ENCODE peak calls at places on chromosomes 1 and 21, in eight cellular contexts. Z, W, S, P, D, B, Y and J are unnamed samples.

GRCh38 chr1:218350909-218351616 is 5.9 kb downstream of the TGFB2 start:
- DNase-seq in B (no peak), P (no peak), Y (peak), S (no peak), W (peak), D (no peak), Z (no peak), J (no peak)

GRCh38 chr1:94301186-94301585 is 63.8 kb upstream of the ARHGAP29 start:
- DNase-seq in W (no peak), Y (no peak), P (no peak), B (no peak), Z (no peak), D (no peak), S (no peak), J (no peak)

GRCh38 chr1:1305300-1306069 is 2.2 kb downstream of the ACAP3 start:
- DNase-seq in B (no peak), W (peak), Y (peak), D (peak), P (no peak), Z (no peak), S (peak), J (peak)

GRCh38 chr1:165376041-165376810 is 19.7 kb upstream of the LMX1A start:
- DNase-seq in D (no peak), P (peak), S (no peak), B (peak), W (peak), Z (peak), Y (no peak), J (peak)

GRCh38 chr1:235567812-235568444 is 63.7 kb upstream of the B3GALNT2 start:
- DNase-seq in W (no peak), B (no peak), Y (no peak), P (no peak), S (peak), Z (no peak), D (no peak), J (no peak)

GRCh38 chr1:201544710-201545109 is 5.8 kb downstream of the NAV1 start:
- DNase-seq in Z (no peak), W (no peak), S (no peak), Y (no peak), P (no peak), B (no peak), D (no peak), J (no peak)

GRCh38 chr1:110243581-110243980 is 33.5 kb downstream of the KCNC4 start:
- DNase-seq in W (no peak), S (no peak), P (no peak), B (no peak), Y (no peak), Z (no peak), D (no peak), J (no peak)

GRCh38 chr1:183804916-183805734 is at the start of gene RGL1:
- DNase-seq in D (no peak), B (no peak), Z (peak), S (peak), P (peak), W (peak), Y (no peak), J (peak)

GRCh38 chr1:53661496-53661895 is 77.5 kb downstream of the GLIS1 start:
- DNase-seq in W (no peak), D (no peak), Z (no peak), S (no peak), Y (no peak), B (no peak), P (no peak), J (no peak)

GRCh38 chr21:34545079-34545884 is 33.3 kb upstream of the KCNE1 start:
- DNase-seq in W (peak), D (no peak), Y (no peak), S (no peak), P (no peak), Z (peak), B (no peak), J (no peak)

GRCh38 chr1:1040004-1040991 is 20.4 kb downstream of the AGRN start:
- DNase-seq in W (peak), S (peak), Y (no peak), Z (peak), D (peak), P (peak), B (peak), J (peak)

GRCh38 chr1:38733761-38734160 is 125.8 kb downstream of the RRAGC start:
- DNase-seq in W (no peak), Z (no peak), Y (no peak), D (no peak), B (no peak), P (no peak), S (no peak), J (no peak)

GRCh38 chr1:230825061-230825803 is 43.1 kb downstream of the C1orf198 start:
- DNase-seq in D (no peak), S (no peak), Y (peak), B (no peak), P (no peak), Z (no peak), W (peak), J (no peak)

GRCh38 chr1:162498442-162498785 is 796 bp downstream of the UHMK1 start:
- DNase-seq in Y (no peak), D (no peak), Z (no peak), S (no peak), B (no peak), W (no peak), P (no peak), J (no peak)

GRCh38 chr1:234509457-234510328 is 30.7 kb upstream of the TARBP1 start:
- DNase-seq in P (no peak), Y (no peak), W (peak), Z (no peak), S (no peak), D (no peak), B (no peak), J (peak)

GRCh38 chr21:25862596-25862995 is 127.8 kb downstream of the GABPA start:
- DNase-seq in B (no peak), D (no peak), W (peak), Z (peak), S (peak), P (no peak), Y (peak), J (no peak)

GRCh38 chr1:26677306-26678115 is 18.3 kb upstream of the ARID1A start:
- DNase-seq in Y (peak), W (peak), B (peak), P (peak), Z (peak), D (no peak), S (peak), J (peak)

GRCh38 chr1:208318150-208318734 is 74.1 kb upstream of the PLXNA2 start:
- DNase-seq in Y (no peak), P (no peak), B (no peak), S (no peak), D (no peak), W (no peak), Z (no peak), J (no peak)

GRCh38 chr1:13700521-13701273 is 709 bp downstream of the PRDM2 start:
- DNase-seq in P (peak), B (no peak), Y (no peak), W (no peak), D (peak), Z (peak), S (peak), J (peak)

GRCh38 chr1:235513495-235514366 is 9.5 kb upstream of the B3GALNT2 start:
- DNase-seq in Y (peak), W (peak), Z (peak), D (no peak), P (peak), S (peak), B (peak), J (peak)

GRCh38 chr1:15430787-15431570 is 7.3 kb upstream of the CTRC start:
- DNase-seq in D (peak), S (peak), Y (no peak), W (peak), B (no peak), P (peak), Z (peak), J (peak)

GRCh38 chr1:35281565-35281964 is 13.1 kb downstream of the ZMYM4 start:
- DNase-seq in Z (no peak), P (no peak), B (no peak), Y (no peak), S (no peak), W (no peak), D (no peak), J (no peak)

GRCh38 chr1:111736548-111737215 is 2.5 kb downstream of the INKA2 start:
- DNase-seq in D (no peak), W (no peak), B (peak), Y (no peak), Z (no peak), P (no peak), S (no peak), J (no peak)

GRCh38 chr1:36183309-36183856 is 27.4 kb downstream of the MAP7D1 start:
- DNase-seq in Y (no peak), S (no peak), Z (no peak), W (no peak), B (no peak), D (no peak), P (no peak), J (peak)

GRCh38 chr1:23936481-23937176 is 23.0 kb upstream of the PNRC2 start:
- DNase-seq in W (no peak), B (no peak), S (no peak), Y (no peak), D (no peak), P (no peak), Z (peak), J (no peak)

GRCh38 chr1:98211271-98211840 is 290.5 kb upstream of the DPYD start:
- DNase-seq in B (no peak), D (no peak), Z (no peak), P (no peak), W (no peak), Y (no peak), S (no peak), J (no peak)

GRCh38 chr1:4851666-4852065 is 197.3 kb downstream of the AJAP1 start:
- DNase-seq in P (no peak), W (no peak), D (no peak), S (no peak), Y (no peak), B (no peak), Z (no peak), J (peak)

GRCh38 chr1:114349891-114350605 is 161.0 kb downstream of the TRIM33 start:
- DNase-seq in S (no peak), B (no peak), D (no peak), P (no peak), W (no peak), Y (no peak), Z (no peak), J (no peak)

GRCh38 chr1:3746389-3746783 is 5.9 kb upstream of the CCDC27 start:
- DNase-seq in B (no peak), Z (peak), W (no peak), D (no peak), S (no peak), Y (no peak), P (no peak), J (no peak)

GRCh38 chr1:62209931-62210595 is 15.4 kb downstream of the L1TD1 start:
- DNase-seq in Z (no peak), W (no peak), B (no peak), D (no peak), Y (no peak), S (no peak), P (no peak), J (no peak)